ENCODE peak calls at places on chromosomes 11 and 22, in four cellular contexts. A is adrenal gland, R is NCI-H1436, T is fibroblast of the conjunctiva. K is an unnamed sample.
A peak's percentile ranks its signal among the peaks of the same experiment; 100 is the strongest.

GRCh38 chr11:74453373-74453975 is 13.9 kb downstream of the KCNE3 start:
- DNase-seq in T (peak; percentile 43), R (peak; percentile 54), A (peak; percentile 75), K (no peak)

GRCh38 chr11:14907411-14908213 is 15.6 kb upstream of the CYP2R1 start:
- DNase-seq in T (no peak), R (peak; percentile 82), A (peak; percentile 89), K (peak; percentile 57)

GRCh38 chr11:69799582-69799981 is 19.6 kb downstream of the FGF3 start:
- DNase-seq in A (no peak), T (no peak), R (no peak), K (no peak)

GRCh38 chr22:20523118-20523983 is 15.9 kb downstream of the MED15 start:
- DNase-seq in R (no peak), A (peak; percentile 36), T (no peak), K (no peak)

GRCh38 chr11:121012091-121012490 is 11.8 kb upstream of the TBCEL start:
- DNase-seq in T (no peak), A (no peak), R (no peak), K (no peak)

GRCh38 chr11:69170704-69171103 is 15.0 kb downstream of the SMIM38 start:
- DNase-seq in T (no peak), R (no peak), A (no peak), K (no peak)

GRCh38 chr11:36108812-36109498 is 165.1 kb downstream of the LDLRAD3 start:
- DNase-seq in R (no peak), T (no peak), A (no peak), K (no peak)

GRCh38 chr11:1873048-1873812 is 18.5 kb downstream of the PRR33 start:
- DNase-seq in R (no peak), T (peak; percentile 76), A (peak; percentile 72), K (no peak)

GRCh38 chr22:33747576-33748180 is 172.6 kb downstream of the LARGE1 start:
- DNase-seq in A (peak; percentile 59), T (no peak), R (peak; percentile 86), K (no peak)

GRCh38 chr11:9459573-9460321 is 1.1 kb upstream of the ZNF143 start:
- DNase-seq in R (peak; percentile 7), A (peak; percentile 19), T (peak; percentile 56), K (no peak)

GRCh38 chr11:64023731-64024710 is 11.7 kb upstream of the FLRT1 start:
- DNase-seq in A (no peak), R (no peak), T (no peak), K (no peak)

GRCh38 chr11:79973701-79974626 is 533.1 kb upstream of the TENM4 start:
- DNase-seq in R (no peak), A (peak; percentile 60), T (no peak), K (no peak)

GRCh38 chr11:45892856-45893255 is 7.4 kb downstream of the MAPK8IP1 start:
- DNase-seq in T (no peak), R (no peak), A (peak; percentile 65), K (no peak)

GRCh38 chr11:130533113-130533803 is 84.8 kb downstream of the ADAMTS15 start:
- DNase-seq in R (no peak), A (no peak), T (no peak), K (no peak)

GRCh38 chr22:29041408-29041807 is 20.2 kb downstream of the C22orf31 start:
- DNase-seq in A (peak; percentile 32), T (no peak), R (no peak), K (no peak)

GRCh38 chr11:15073361-15074205 is at the start of gene CALCB:
- DNase-seq in R (peak; percentile 62), T (no peak), A (no peak), K (no peak)

GRCh38 chr11:3170756-3171670 is 5.9 kb upstream of the OSBPL5 start:
- DNase-seq in A (no peak), R (no peak), T (no peak), K (no peak)

GRCh38 chr22:20431520-20432237 is 5.9 kb downstream of the SCARF2 start:
- DNase-seq in R (no peak), A (no peak), T (no peak), K (no peak)